ENCODE peak calls at places on chromosomes 1 and 21, in seven cellular contexts. One of them, this sample, is unnamed.

GRCh38 chr1:94299627-94300552 is 62.5 kb upstream of the ARHGAP29 start:
- DNase-seq in posterior cingulate gyrus: no peak
- DNase-seq in GM04503: no peak
- DNase-seq in AG09309: no peak
- DNase-seq in NCI-H1436: no peak
- DNase-seq in NCI-H446 treated with DMSO at 0.1 percent for 48 hours: no peak
- DNase-seq in activated T-cell treated with anti-CD3 and anti-CD28 coated beads, Interleukin-2, amount 50 U/mL, for 24 hours: no peak
- DNase-seq in this sample: no peak

GRCh38 chr1:204990059-204990664 is 52.9 kb upstream of the CNTN2 start:
- DNase-seq in NCI-H446 treated with DMSO at 0.1 percent for 48 hours: no peak
- DNase-seq in posterior cingulate gyrus: no peak
- DNase-seq in GM04503: no peak
- DNase-seq in AG09309: no peak
- DNase-seq in NCI-H1436: no peak
- DNase-seq in activated T-cell treated with anti-CD3 and anti-CD28 coated beads, Interleukin-2, amount 50 U/mL, for 24 hours: no peak
- DNase-seq in this sample: no peak

GRCh38 chr1:232600430-232601258 is 29.3 kb downstream of the SIPA1L2 start:
- DNase-seq in posterior cingulate gyrus: no peak
- DNase-seq in NCI-H446 treated with DMSO at 0.1 percent for 48 hours: no peak
- DNase-seq in NCI-H1436: no peak
- DNase-seq in AG09309: no peak
- DNase-seq in activated T-cell treated with anti-CD3 and anti-CD28 coated beads, Interleukin-2, amount 50 U/mL, for 24 hours: no peak
- DNase-seq in GM04503: no peak
- DNase-seq in this sample: no peak

GRCh38 chr1:237677979-237678378 is 212.7 kb downstream of the ZP4 start:
- DNase-seq in activated T-cell treated with anti-CD3 and anti-CD28 coated beads, Interleukin-2, amount 50 U/mL, for 24 hours: no peak
- DNase-seq in NCI-H1436: peak
- DNase-seq in GM04503: peak
- DNase-seq in posterior cingulate gyrus: no peak
- DNase-seq in AG09309: no peak
- DNase-seq in NCI-H446 treated with DMSO at 0.1 percent for 48 hours: no peak
- DNase-seq in this sample: peak

GRCh38 chr1:219220945-219221344 is 47.3 kb downstream of the LYPLAL1 start:
- DNase-seq in posterior cingulate gyrus: no peak
- DNase-seq in NCI-H446 treated with DMSO at 0.1 percent for 48 hours: no peak
- DNase-seq in GM04503: no peak
- DNase-seq in AG09309: no peak
- DNase-seq in NCI-H1436: no peak
- DNase-seq in activated T-cell treated with anti-CD3 and anti-CD28 coated beads, Interleukin-2, amount 50 U/mL, for 24 hours: no peak
- DNase-seq in this sample: no peak

GRCh38 chr1:903305-903704 is 20.4 kb upstream of the SAMD11 start:
- DNase-seq in posterior cingulate gyrus: no peak
- DNase-seq in NCI-H1436: no peak
- DNase-seq in activated T-cell treated with anti-CD3 and anti-CD28 coated beads, Interleukin-2, amount 50 U/mL, for 24 hours: no peak
- DNase-seq in GM04503: no peak
- DNase-seq in AG09309: no peak
- DNase-seq in NCI-H446 treated with DMSO at 0.1 percent for 48 hours: no peak
- DNase-seq in this sample: no peak

GRCh38 chr1:64111787-64112186 is 91.6 kb upstream of the UBE2U start:
- DNase-seq in GM04503: no peak
- DNase-seq in posterior cingulate gyrus: no peak
- DNase-seq in AG09309: no peak
- DNase-seq in activated T-cell treated with anti-CD3 and anti-CD28 coated beads, Interleukin-2, amount 50 U/mL, for 24 hours: no peak
- DNase-seq in NCI-H446 treated with DMSO at 0.1 percent for 48 hours: no peak
- DNase-seq in NCI-H1436: no peak
- DNase-seq in this sample: no peak

GRCh38 chr1:75724472-75725022 is at the start of gene ACADM:
- DNase-seq in AG09309: no peak
- DNase-seq in NCI-H1436: peak
- DNase-seq in NCI-H446 treated with DMSO at 0.1 percent for 48 hours: peak
- DNase-seq in activated T-cell treated with anti-CD3 and anti-CD28 coated beads, Interleukin-2, amount 50 U/mL, for 24 hours: peak
- DNase-seq in posterior cingulate gyrus: peak
- DNase-seq in GM04503: peak
- DNase-seq in this sample: peak

GRCh38 chr1:210496063-210496462 is 167.4 kb downstream of the HHAT start:
- DNase-seq in posterior cingulate gyrus: peak
- DNase-seq in activated T-cell treated with anti-CD3 and anti-CD28 coated beads, Interleukin-2, amount 50 U/mL, for 24 hours: no peak
- DNase-seq in GM04503: peak
- DNase-seq in NCI-H1436: no peak
- DNase-seq in NCI-H446 treated with DMSO at 0.1 percent for 48 hours: no peak
- DNase-seq in AG09309: peak
- DNase-seq in this sample: no peak

GRCh38 chr1:22327411-22327810 is 124.2 kb upstream of the ZBTB40 start:
- DNase-seq in NCI-H446 treated with DMSO at 0.1 percent for 48 hours: no peak
- DNase-seq in NCI-H1436: no peak
- DNase-seq in posterior cingulate gyrus: peak
- DNase-seq in activated T-cell treated with anti-CD3 and anti-CD28 coated beads, Interleukin-2, amount 50 U/mL, for 24 hours: no peak
- DNase-seq in AG09309: no peak
- DNase-seq in GM04503: no peak
- DNase-seq in this sample: no peak

GRCh38 chr1:176559474-176560390 is 96.8 kb downstream of the PAPPA2 start:
- DNase-seq in AG09309: peak
- DNase-seq in posterior cingulate gyrus: no peak
- DNase-seq in GM04503: peak
- DNase-seq in NCI-H1436: peak
- DNase-seq in NCI-H446 treated with DMSO at 0.1 percent for 48 hours: peak
- DNase-seq in activated T-cell treated with anti-CD3 and anti-CD28 coated beads, Interleukin-2, amount 50 U/mL, for 24 hours: no peak
- DNase-seq in this sample: peak

GRCh38 chr1:9371391-9371935 is 78.8 kb downstream of the SPSB1 start:
- DNase-seq in NCI-H446 treated with DMSO at 0.1 percent for 48 hours: no peak
- DNase-seq in posterior cingulate gyrus: no peak
- DNase-seq in GM04503: peak
- DNase-seq in AG09309: no peak
- DNase-seq in NCI-H1436: no peak
- DNase-seq in activated T-cell treated with anti-CD3 and anti-CD28 coated beads, Interleukin-2, amount 50 U/mL, for 24 hours: no peak
- DNase-seq in this sample: no peak

GRCh38 chr21:16633851-16634521 is 878.9 kb upstream of the CXADR start:
- DNase-seq in NCI-H1436: no peak
- DNase-seq in activated T-cell treated with anti-CD3 and anti-CD28 coated beads, Interleukin-2, amount 50 U/mL, for 24 hours: no peak
- DNase-seq in posterior cingulate gyrus: no peak
- DNase-seq in NCI-H446 treated with DMSO at 0.1 percent for 48 hours: peak
- DNase-seq in AG09309: no peak
- DNase-seq in GM04503: no peak
- DNase-seq in this sample: no peak

GRCh38 chr1:107477233-107477632 is 336.4 kb downstream of the NTNG1 start:
- DNase-seq in NCI-H1436: no peak
- DNase-seq in posterior cingulate gyrus: no peak
- DNase-seq in GM04503: no peak
- DNase-seq in AG09309: no peak
- DNase-seq in activated T-cell treated with anti-CD3 and anti-CD28 coated beads, Interleukin-2, amount 50 U/mL, for 24 hours: no peak
- DNase-seq in NCI-H446 treated with DMSO at 0.1 percent for 48 hours: no peak
- DNase-seq in this sample: peak

GRCh38 chr1:938088-938683 is 14.5 kb downstream of the SAMD11 start:
- DNase-seq in NCI-H1436: no peak
- DNase-seq in NCI-H446 treated with DMSO at 0.1 percent for 48 hours: no peak
- DNase-seq in AG09309: no peak
- DNase-seq in posterior cingulate gyrus: no peak
- DNase-seq in activated T-cell treated with anti-CD3 and anti-CD28 coated beads, Interleukin-2, amount 50 U/mL, for 24 hours: no peak
- DNase-seq in GM04503: no peak
- DNase-seq in this sample: no peak

GRCh38 chr1:208270679-208271111 is 26.5 kb upstream of the PLXNA2 start:
- DNase-seq in activated T-cell treated with anti-CD3 and anti-CD28 coated beads, Interleukin-2, amount 50 U/mL, for 24 hours: no peak
- DNase-seq in NCI-H1436: peak
- DNase-seq in posterior cingulate gyrus: no peak
- DNase-seq in NCI-H446 treated with DMSO at 0.1 percent for 48 hours: peak
- DNase-seq in GM04503: no peak
- DNase-seq in AG09309: no peak
- DNase-seq in this sample: no peak

GRCh38 chr1:100267284-100267683 is 1.3 kb downstream of the RTCA start:
- DNase-seq in activated T-cell treated with anti-CD3 and anti-CD28 coated beads, Interleukin-2, amount 50 U/mL, for 24 hours: no peak
- DNase-seq in NCI-H446 treated with DMSO at 0.1 percent for 48 hours: no peak
- DNase-seq in GM04503: no peak
- DNase-seq in NCI-H1436: no peak
- DNase-seq in AG09309: no peak
- DNase-seq in posterior cingulate gyrus: no peak
- DNase-seq in this sample: no peak

GRCh38 chr1:112083487-112083886 is 94.0 kb upstream of the KCND3 start:
- DNase-seq in GM04503: no peak
- DNase-seq in posterior cingulate gyrus: no peak
- DNase-seq in NCI-H446 treated with DMSO at 0.1 percent for 48 hours: no peak
- DNase-seq in NCI-H1436: no peak
- DNase-seq in activated T-cell treated with anti-CD3 and anti-CD28 coated beads, Interleukin-2, amount 50 U/mL, for 24 hours: no peak
- DNase-seq in AG09309: no peak
- DNase-seq in this sample: peak

GRCh38 chr1:20202166-20202565 is 15.8 kb upstream of the PLA2G2C start:
- DNase-seq in NCI-H1436: no peak
- DNase-seq in activated T-cell treated with anti-CD3 and anti-CD28 coated beads, Interleukin-2, amount 50 U/mL, for 24 hours: no peak
- DNase-seq in NCI-H446 treated with DMSO at 0.1 percent for 48 hours: no peak
- DNase-seq in AG09309: no peak
- DNase-seq in posterior cingulate gyrus: no peak
- DNase-seq in GM04503: no peak
- DNase-seq in this sample: no peak

GRCh38 chr1:52677407-52677806 is 20.7 kb downstream of the COA7 start:
- DNase-seq in activated T-cell treated with anti-CD3 and anti-CD28 coated beads, Interleukin-2, amount 50 U/mL, for 24 hours: no peak
- DNase-seq in AG09309: no peak
- DNase-seq in GM04503: no peak
- DNase-seq in NCI-H1436: no peak
- DNase-seq in posterior cingulate gyrus: no peak
- DNase-seq in NCI-H446 treated with DMSO at 0.1 percent for 48 hours: no peak
- DNase-seq in this sample: no peak

GRCh38 chr1:224356685-224357625 is at the start of gene CNIH4:
- DNase-seq in NCI-H1436: peak
- DNase-seq in posterior cingulate gyrus: peak
- DNase-seq in GM04503: peak
- DNase-seq in activated T-cell treated with anti-CD3 and anti-CD28 coated beads, Interleukin-2, amount 50 U/mL, for 24 hours: peak
- DNase-seq in AG09309: peak
- DNase-seq in NCI-H446 treated with DMSO at 0.1 percent for 48 hours: peak
- DNase-seq in this sample: peak

GRCh38 chr1:44730741-44731512 is at the start of gene RNU5D-1:
- DNase-seq in activated T-cell treated with anti-CD3 and anti-CD28 coated beads, Interleukin-2, amount 50 U/mL, for 24 hours: peak
- DNase-seq in NCI-H1436: peak
- DNase-seq in GM04503: peak
- DNase-seq in posterior cingulate gyrus: peak
- DNase-seq in NCI-H446 treated with DMSO at 0.1 percent for 48 hours: peak
- DNase-seq in AG09309: peak
- DNase-seq in this sample: peak